ENCODE peak calls at places on chromosomes 4 and X, in nine cellular contexts. One of them, this sample, is unnamed.

GRCh38 chr4:168886361-168886760 is 123.7 kb downstream of the CBR4 start:
- ATAC-seq in left ventricle myocardium superior: no peak
- ATAC-seq in heart left ventricle: no peak
- ATAC-seq in psoas muscle: peak
- ATAC-seq in aorta: no peak
- ATAC-seq in Panc1: no peak
- ATAC-seq in activated CD8-positive, alpha-beta T cell treated with anti-CD3 and anti-CD28 coated beads, Interleukin-2, amount 10 ng/mL, durations not matched to agents 7 days and 5 days: no peak
- ATAC-seq in right lobe of liver: no peak
- ATAC-seq in upper lobe of right lung: no peak
- ATAC-seq in this sample: no peak

GRCh38 chr4:82583897-82584604 is 22.3 kb upstream of the TMEM150C start:
- ATAC-seq in psoas muscle: no peak
- ATAC-seq in upper lobe of right lung: no peak
- ATAC-seq in activated CD8-positive, alpha-beta T cell treated with anti-CD3 and anti-CD28 coated beads, Interleukin-2, amount 10 ng/mL, durations not matched to agents 7 days and 5 days: no peak
- ATAC-seq in aorta: no peak
- ATAC-seq in Panc1: no peak
- ATAC-seq in right lobe of liver: peak
- ATAC-seq in heart left ventricle: no peak
- ATAC-seq in left ventricle myocardium superior: no peak
- ATAC-seq in this sample: no peak

GRCh38 chrX:31165241-31166035 is 93.6 kb upstream of the FTHL17 start:
- ATAC-seq in activated CD8-positive, alpha-beta T cell treated with anti-CD3 and anti-CD28 coated beads, Interleukin-2, amount 10 ng/mL, durations not matched to agents 7 days and 5 days: no peak
- ATAC-seq in right lobe of liver: no peak
- ATAC-seq in aorta: no peak
- ATAC-seq in heart left ventricle: no peak
- ATAC-seq in psoas muscle: no peak
- ATAC-seq in left ventricle myocardium superior: no peak
- ATAC-seq in Panc1: no peak
- ATAC-seq in upper lobe of right lung: no peak
- ATAC-seq in this sample: no peak

GRCh38 chr4:74733760-74734159 is 60.6 kb downstream of the BTC start:
- ATAC-seq in heart left ventricle: no peak
- ATAC-seq in activated CD8-positive, alpha-beta T cell treated with anti-CD3 and anti-CD28 coated beads, Interleukin-2, amount 10 ng/mL, durations not matched to agents 7 days and 5 days: no peak
- ATAC-seq in right lobe of liver: no peak
- ATAC-seq in Panc1: no peak
- ATAC-seq in psoas muscle: no peak
- ATAC-seq in aorta: no peak
- ATAC-seq in upper lobe of right lung: no peak
- ATAC-seq in left ventricle myocardium superior: no peak
- ATAC-seq in this sample: no peak

GRCh38 chr4:77956917-77957316 is 94.3 kb downstream of the MRPL1 start:
- ATAC-seq in right lobe of liver: no peak
- ATAC-seq in left ventricle myocardium superior: no peak
- ATAC-seq in activated CD8-positive, alpha-beta T cell treated with anti-CD3 and anti-CD28 coated beads, Interleukin-2, amount 10 ng/mL, durations not matched to agents 7 days and 5 days: no peak
- ATAC-seq in upper lobe of right lung: no peak
- ATAC-seq in psoas muscle: no peak
- ATAC-seq in Panc1: no peak
- ATAC-seq in aorta: no peak
- ATAC-seq in heart left ventricle: no peak
- ATAC-seq in this sample: no peak

GRCh38 chr4:107552306-107552705 is 167.7 kb downstream of the PAPSS1 start:
- ATAC-seq in left ventricle myocardium superior: no peak
- ATAC-seq in heart left ventricle: no peak
- ATAC-seq in aorta: no peak
- ATAC-seq in Panc1: no peak
- ATAC-seq in upper lobe of right lung: no peak
- ATAC-seq in psoas muscle: no peak
- ATAC-seq in right lobe of liver: no peak
- ATAC-seq in activated CD8-positive, alpha-beta T cell treated with anti-CD3 and anti-CD28 coated beads, Interleukin-2, amount 10 ng/mL, durations not matched to agents 7 days and 5 days: no peak
- ATAC-seq in this sample: no peak

GRCh38 chr4:24599275-24599674 is 14.9 kb upstream of the DHX15 start:
- ATAC-seq in Panc1: no peak
- ATAC-seq in left ventricle myocardium superior: no peak
- ATAC-seq in upper lobe of right lung: no peak
- ATAC-seq in aorta: no peak
- ATAC-seq in right lobe of liver: no peak
- ATAC-seq in heart left ventricle: no peak
- ATAC-seq in psoas muscle: no peak
- ATAC-seq in activated CD8-positive, alpha-beta T cell treated with anti-CD3 and anti-CD28 coated beads, Interleukin-2, amount 10 ng/mL, durations not matched to agents 7 days and 5 days: no peak
- ATAC-seq in this sample: no peak

GRCh38 chr4:17059192-17059634 is 160.8 kb upstream of the LDB2 start:
- ATAC-seq in Panc1: no peak
- ATAC-seq in heart left ventricle: peak
- ATAC-seq in upper lobe of right lung: peak
- ATAC-seq in psoas muscle: peak
- ATAC-seq in activated CD8-positive, alpha-beta T cell treated with anti-CD3 and anti-CD28 coated beads, Interleukin-2, amount 10 ng/mL, durations not matched to agents 7 days and 5 days: no peak
- ATAC-seq in right lobe of liver: no peak
- ATAC-seq in left ventricle myocardium superior: peak
- ATAC-seq in aorta: peak
- ATAC-seq in this sample: no peak

GRCh38 chr4:140819621-140820020 is 63.4 kb upstream of the TBC1D9 start:
- ATAC-seq in Panc1: no peak
- ATAC-seq in left ventricle myocardium superior: no peak
- ATAC-seq in activated CD8-positive, alpha-beta T cell treated with anti-CD3 and anti-CD28 coated beads, Interleukin-2, amount 10 ng/mL, durations not matched to agents 7 days and 5 days: no peak
- ATAC-seq in aorta: no peak
- ATAC-seq in psoas muscle: no peak
- ATAC-seq in right lobe of liver: no peak
- ATAC-seq in upper lobe of right lung: no peak
- ATAC-seq in heart left ventricle: no peak
- ATAC-seq in this sample: no peak

GRCh38 chr4:55485821-55486220 is 60.9 kb downstream of the CLOCK start:
- ATAC-seq in upper lobe of right lung: no peak
- ATAC-seq in Panc1: no peak
- ATAC-seq in heart left ventricle: no peak
- ATAC-seq in psoas muscle: no peak
- ATAC-seq in activated CD8-positive, alpha-beta T cell treated with anti-CD3 and anti-CD28 coated beads, Interleukin-2, amount 10 ng/mL, durations not matched to agents 7 days and 5 days: no peak
- ATAC-seq in left ventricle myocardium superior: no peak
- ATAC-seq in aorta: no peak
- ATAC-seq in right lobe of liver: no peak
- ATAC-seq in this sample: no peak

GRCh38 chr4:67521506-67521905 is 23.8 kb downstream of the CENPC start:
- ATAC-seq in psoas muscle: no peak
- ATAC-seq in upper lobe of right lung: no peak
- ATAC-seq in Panc1: no peak
- ATAC-seq in aorta: no peak
- ATAC-seq in activated CD8-positive, alpha-beta T cell treated with anti-CD3 and anti-CD28 coated beads, Interleukin-2, amount 10 ng/mL, durations not matched to agents 7 days and 5 days: no peak
- ATAC-seq in right lobe of liver: no peak
- ATAC-seq in left ventricle myocardium superior: no peak
- ATAC-seq in heart left ventricle: no peak
- ATAC-seq in this sample: no peak

GRCh38 chr4:121764702-121765367 is at the start of gene SMIM43:
- ATAC-seq in right lobe of liver: no peak
- ATAC-seq in heart left ventricle: peak
- ATAC-seq in upper lobe of right lung: peak
- ATAC-seq in activated CD8-positive, alpha-beta T cell treated with anti-CD3 and anti-CD28 coated beads, Interleukin-2, amount 10 ng/mL, durations not matched to agents 7 days and 5 days: peak
- ATAC-seq in psoas muscle: no peak
- ATAC-seq in aorta: peak
- ATAC-seq in left ventricle myocardium superior: peak
- ATAC-seq in Panc1: no peak
- ATAC-seq in this sample: no peak

GRCh38 chr4:88058295-88058694 is 50.9 kb downstream of the PKD2 start:
- ATAC-seq in activated CD8-positive, alpha-beta T cell treated with anti-CD3 and anti-CD28 coated beads, Interleukin-2, amount 10 ng/mL, durations not matched to agents 7 days and 5 days: no peak
- ATAC-seq in heart left ventricle: no peak
- ATAC-seq in left ventricle myocardium superior: no peak
- ATAC-seq in Panc1: no peak
- ATAC-seq in aorta: no peak
- ATAC-seq in psoas muscle: no peak
- ATAC-seq in upper lobe of right lung: no peak
- ATAC-seq in right lobe of liver: no peak
- ATAC-seq in this sample: no peak

GRCh38 chr4:165403667-165404066 is 24.9 kb downstream of the CPE start:
- ATAC-seq in heart left ventricle: no peak
- ATAC-seq in left ventricle myocardium superior: no peak
- ATAC-seq in psoas muscle: no peak
- ATAC-seq in activated CD8-positive, alpha-beta T cell treated with anti-CD3 and anti-CD28 coated beads, Interleukin-2, amount 10 ng/mL, durations not matched to agents 7 days and 5 days: no peak
- ATAC-seq in right lobe of liver: no peak
- ATAC-seq in Panc1: no peak
- ATAC-seq in upper lobe of right lung: no peak
- ATAC-seq in aorta: no peak
- ATAC-seq in this sample: no peak

GRCh38 chr4:76434901-76435688 is at the start of gene SHROOM3:
- ATAC-seq in heart left ventricle: peak
- ATAC-seq in aorta: no peak
- ATAC-seq in psoas muscle: no peak
- ATAC-seq in right lobe of liver: no peak
- ATAC-seq in left ventricle myocardium superior: peak
- ATAC-seq in activated CD8-positive, alpha-beta T cell treated with anti-CD3 and anti-CD28 coated beads, Interleukin-2, amount 10 ng/mL, durations not matched to agents 7 days and 5 days: no peak
- ATAC-seq in upper lobe of right lung: peak
- ATAC-seq in Panc1: no peak
- ATAC-seq in this sample: no peak

GRCh38 chrX:17030580-17031285 is 84.3 kb downstream of the REPS2 start:
- ATAC-seq in aorta: no peak
- ATAC-seq in upper lobe of right lung: no peak
- ATAC-seq in left ventricle myocardium superior: no peak
- ATAC-seq in heart left ventricle: no peak
- ATAC-seq in activated CD8-positive, alpha-beta T cell treated with anti-CD3 and anti-CD28 coated beads, Interleukin-2, amount 10 ng/mL, durations not matched to agents 7 days and 5 days: no peak
- ATAC-seq in right lobe of liver: no peak
- ATAC-seq in Panc1: no peak
- ATAC-seq in psoas muscle: no peak
- ATAC-seq in this sample: no peak

GRCh38 chr4:100848865-100849264 is 331.0 kb upstream of the EMCN start:
- ATAC-seq in activated CD8-positive, alpha-beta T cell treated with anti-CD3 and anti-CD28 coated beads, Interleukin-2, amount 10 ng/mL, durations not matched to agents 7 days and 5 days: no peak
- ATAC-seq in upper lobe of right lung: peak
- ATAC-seq in heart left ventricle: no peak
- ATAC-seq in right lobe of liver: peak
- ATAC-seq in aorta: no peak
- ATAC-seq in psoas muscle: no peak
- ATAC-seq in Panc1: no peak
- ATAC-seq in left ventricle myocardium superior: no peak
- ATAC-seq in this sample: peak

GRCh38 chr4:183563874-183564273 is 59.0 kb downstream of the ING2 start:
- ATAC-seq in aorta: no peak
- ATAC-seq in upper lobe of right lung: peak
- ATAC-seq in left ventricle myocardium superior: no peak
- ATAC-seq in psoas muscle: no peak
- ATAC-seq in Panc1: no peak
- ATAC-seq in right lobe of liver: no peak
- ATAC-seq in activated CD8-positive, alpha-beta T cell treated with anti-CD3 and anti-CD28 coated beads, Interleukin-2, amount 10 ng/mL, durations not matched to agents 7 days and 5 days: no peak
- ATAC-seq in heart left ventricle: no peak
- ATAC-seq in this sample: no peak

GRCh38 chr4:121278811-121279368 is 101.9 kb downstream of the QRFPR start:
- ATAC-seq in psoas muscle: no peak
- ATAC-seq in Panc1: no peak
- ATAC-seq in aorta: no peak
- ATAC-seq in left ventricle myocardium superior: no peak
- ATAC-seq in heart left ventricle: no peak
- ATAC-seq in right lobe of liver: no peak
- ATAC-seq in upper lobe of right lung: no peak
- ATAC-seq in activated CD8-positive, alpha-beta T cell treated with anti-CD3 and anti-CD28 coated beads, Interleukin-2, amount 10 ng/mL, durations not matched to agents 7 days and 5 days: no peak
- ATAC-seq in this sample: peak

GRCh38 chrX:147675819-147676218 is 235.9 kb upstream of the FMR1 start:
- ATAC-seq in activated CD8-positive, alpha-beta T cell treated with anti-CD3 and anti-CD28 coated beads, Interleukin-2, amount 10 ng/mL, durations not matched to agents 7 days and 5 days: no peak
- ATAC-seq in heart left ventricle: no peak
- ATAC-seq in aorta: no peak
- ATAC-seq in right lobe of liver: no peak
- ATAC-seq in Panc1: no peak
- ATAC-seq in left ventricle myocardium superior: no peak
- ATAC-seq in psoas muscle: no peak
- ATAC-seq in upper lobe of right lung: no peak
- ATAC-seq in this sample: no peak

GRCh38 chrX:153578200-153578835 is 20.6 kb downstream of the CCNQ start:
- ATAC-seq in aorta: no peak
- ATAC-seq in upper lobe of right lung: no peak
- ATAC-seq in heart left ventricle: no peak
- ATAC-seq in psoas muscle: no peak
- ATAC-seq in right lobe of liver: no peak
- ATAC-seq in left ventricle myocardium superior: no peak
- ATAC-seq in Panc1: no peak
- ATAC-seq in activated CD8-positive, alpha-beta T cell treated with anti-CD3 and anti-CD28 coated beads, Interleukin-2, amount 10 ng/mL, durations not matched to agents 7 days and 5 days: no peak
- ATAC-seq in this sample: no peak

This sample was measured in stimulated activated memory B cell treated with anti-CD40 and anti-IgM and Interleukin-4, amounts not matched to agents 10 μg/mL and 1 μg/mL and 100 μg/mL, for 72 hours.